ENCODE peak calls at places on chromosome 12, in nine cellular contexts. One of them, this sample, is unnamed.

GRCh38 chr12:20492251-20492728 is 124.0 kb downstream of the PDE3A start:
- DNase-seq in pons: no peak
- DNase-seq in cardiac fibroblast: peak
- DNase-seq in activated T-cell treated with anti-CD3 and anti-CD28 coated beads, Interleukin-2, amount 50 U/mL, for 72 hours: peak
- DNase-seq in T-helper 1 cell: no peak
- DNase-seq in AG10803: peak
- DNase-seq in A549: peak
- DNase-seq in midbrain: no peak
- DNase-seq in NAMALWA: peak
- DNase-seq in this sample: no peak

GRCh38 chr12:111304642-111305071 is 64.2 kb downstream of the PHETA1 start:
- DNase-seq in activated T-cell treated with anti-CD3 and anti-CD28 coated beads, Interleukin-2, amount 50 U/mL, for 72 hours: peak
- DNase-seq in NAMALWA: peak
- DNase-seq in A549: peak
- DNase-seq in T-helper 1 cell: no peak
- DNase-seq in pons: no peak
- DNase-seq in midbrain: no peak
- DNase-seq in cardiac fibroblast: no peak
- DNase-seq in AG10803: no peak
- DNase-seq in this sample: no peak

GRCh38 chr12:27843714-27844245 is 63.7 kb upstream of the MANSC4 start:
- DNase-seq in A549: no peak
- DNase-seq in NAMALWA: no peak
- DNase-seq in pons: no peak
- DNase-seq in midbrain: no peak
- DNase-seq in T-helper 1 cell: no peak
- DNase-seq in activated T-cell treated with anti-CD3 and anti-CD28 coated beads, Interleukin-2, amount 50 U/mL, for 72 hours: no peak
- DNase-seq in cardiac fibroblast: peak
- DNase-seq in AG10803: peak
- DNase-seq in this sample: no peak

GRCh38 chr12:93174048-93174447 is 203.7 kb upstream of the NUDT4 start:
- DNase-seq in NAMALWA: no peak
- DNase-seq in cardiac fibroblast: peak
- DNase-seq in A549: no peak
- DNase-seq in pons: no peak
- DNase-seq in activated T-cell treated with anti-CD3 and anti-CD28 coated beads, Interleukin-2, amount 50 U/mL, for 72 hours: no peak
- DNase-seq in AG10803: peak
- DNase-seq in midbrain: no peak
- DNase-seq in T-helper 1 cell: no peak
- DNase-seq in this sample: no peak

GRCh38 chr12:131113562-131113961 is 159.9 kb downstream of the ADGRD1 start:
- DNase-seq in cardiac fibroblast: no peak
- DNase-seq in A549: no peak
- DNase-seq in T-helper 1 cell: no peak
- DNase-seq in NAMALWA: no peak
- DNase-seq in pons: no peak
- DNase-seq in midbrain: no peak
- DNase-seq in activated T-cell treated with anti-CD3 and anti-CD28 coated beads, Interleukin-2, amount 50 U/mL, for 72 hours: no peak
- DNase-seq in AG10803: no peak
- DNase-seq in this sample: no peak

GRCh38 chr12:118611295-118611694 is 234.9 kb downstream of the SUDS3 start:
- DNase-seq in pons: peak
- DNase-seq in AG10803: no peak
- DNase-seq in NAMALWA: no peak
- DNase-seq in T-helper 1 cell: no peak
- DNase-seq in A549: no peak
- DNase-seq in midbrain: no peak
- DNase-seq in activated T-cell treated with anti-CD3 and anti-CD28 coated beads, Interleukin-2, amount 50 U/mL, for 72 hours: no peak
- DNase-seq in cardiac fibroblast: no peak
- DNase-seq in this sample: no peak

GRCh38 chr12:102484017-102484731 is 3.8 kb upstream of the IGF1 start:
- DNase-seq in activated T-cell treated with anti-CD3 and anti-CD28 coated beads, Interleukin-2, amount 50 U/mL, for 72 hours: peak
- DNase-seq in A549: peak
- DNase-seq in cardiac fibroblast: peak
- DNase-seq in T-helper 1 cell: no peak
- DNase-seq in midbrain: peak
- DNase-seq in NAMALWA: peak
- DNase-seq in AG10803: peak
- DNase-seq in pons: peak
- DNase-seq in this sample: no peak

GRCh38 chr12:57027805-57028153 is 11.4 kb upstream of the TAC3 start:
- DNase-seq in cardiac fibroblast: no peak
- DNase-seq in AG10803: no peak
- DNase-seq in pons: no peak
- DNase-seq in midbrain: no peak
- DNase-seq in A549: no peak
- DNase-seq in T-helper 1 cell: no peak
- DNase-seq in NAMALWA: no peak
- DNase-seq in activated T-cell treated with anti-CD3 and anti-CD28 coated beads, Interleukin-2, amount 50 U/mL, for 72 hours: no peak
- DNase-seq in this sample: no peak

GRCh38 chr12:20490213-20490612 is 121.9 kb downstream of the PDE3A start:
- DNase-seq in midbrain: no peak
- DNase-seq in NAMALWA: no peak
- DNase-seq in cardiac fibroblast: peak
- DNase-seq in activated T-cell treated with anti-CD3 and anti-CD28 coated beads, Interleukin-2, amount 50 U/mL, for 72 hours: no peak
- DNase-seq in AG10803: peak
- DNase-seq in A549: peak
- DNase-seq in T-helper 1 cell: no peak
- DNase-seq in pons: no peak
- DNase-seq in this sample: no peak

GRCh38 chr12:39626033-39626814 is 6.6 kb upstream of the ABCD2 start:
- DNase-seq in T-helper 1 cell: no peak
- DNase-seq in cardiac fibroblast: no peak
- DNase-seq in pons: no peak
- DNase-seq in midbrain: no peak
- DNase-seq in AG10803: no peak
- DNase-seq in activated T-cell treated with anti-CD3 and anti-CD28 coated beads, Interleukin-2, amount 50 U/mL, for 72 hours: peak
- DNase-seq in A549: no peak
- DNase-seq in NAMALWA: no peak
- DNase-seq in this sample: no peak

GRCh38 chr12:5246196-5246595 is 185.7 kb upstream of the NTF3 start:
- DNase-seq in T-helper 1 cell: no peak
- DNase-seq in midbrain: no peak
- DNase-seq in A549: no peak
- DNase-seq in AG10803: no peak
- DNase-seq in activated T-cell treated with anti-CD3 and anti-CD28 coated beads, Interleukin-2, amount 50 U/mL, for 72 hours: no peak
- DNase-seq in cardiac fibroblast: no peak
- DNase-seq in pons: no peak
- DNase-seq in NAMALWA: no peak
- DNase-seq in this sample: no peak

GRCh38 chr12:105860556-105861207 is 278.1 kb downstream of the NUAK1 start:
- DNase-seq in A549: peak
- DNase-seq in midbrain: no peak
- DNase-seq in pons: no peak
- DNase-seq in NAMALWA: no peak
- DNase-seq in AG10803: no peak
- DNase-seq in cardiac fibroblast: no peak
- DNase-seq in activated T-cell treated with anti-CD3 and anti-CD28 coated beads, Interleukin-2, amount 50 U/mL, for 72 hours: no peak
- DNase-seq in T-helper 1 cell: no peak
- DNase-seq in this sample: no peak

GRCh38 chr12:9868271-9868815 is 811 bp downstream of the CLEC2B start:
- DNase-seq in T-helper 1 cell: no peak
- DNase-seq in A549: no peak
- DNase-seq in midbrain: no peak
- DNase-seq in AG10803: no peak
- DNase-seq in cardiac fibroblast: no peak
- DNase-seq in pons: peak
- DNase-seq in activated T-cell treated with anti-CD3 and anti-CD28 coated beads, Interleukin-2, amount 50 U/mL, for 72 hours: no peak
- DNase-seq in NAMALWA: peak
- DNase-seq in this sample: no peak

GRCh38 chr12:59938190-59938962 is 342.5 kb downstream of the SLC16A7 start:
- DNase-seq in midbrain: no peak
- DNase-seq in cardiac fibroblast: no peak
- DNase-seq in AG10803: no peak
- DNase-seq in pons: no peak
- DNase-seq in A549: peak
- DNase-seq in activated T-cell treated with anti-CD3 and anti-CD28 coated beads, Interleukin-2, amount 50 U/mL, for 72 hours: no peak
- DNase-seq in NAMALWA: no peak
- DNase-seq in T-helper 1 cell: no peak
- DNase-seq in this sample: no peak

GRCh38 chr12:54160050-54160449 is 28.7 kb downstream of the SMUG1 start:
- DNase-seq in T-helper 1 cell: no peak
- DNase-seq in activated T-cell treated with anti-CD3 and anti-CD28 coated beads, Interleukin-2, amount 50 U/mL, for 72 hours: no peak
- DNase-seq in A549: no peak
- DNase-seq in AG10803: no peak
- DNase-seq in cardiac fibroblast: no peak
- DNase-seq in pons: no peak
- DNase-seq in midbrain: no peak
- DNase-seq in NAMALWA: no peak
- DNase-seq in this sample: no peak

GRCh38 chr12:18752280-18752920 is 14.5 kb downstream of the CAPZA3 start:
- DNase-seq in NAMALWA: no peak
- DNase-seq in A549: peak
- DNase-seq in AG10803: peak
- DNase-seq in cardiac fibroblast: peak
- DNase-seq in pons: no peak
- DNase-seq in midbrain: no peak
- DNase-seq in activated T-cell treated with anti-CD3 and anti-CD28 coated beads, Interleukin-2, amount 50 U/mL, for 72 hours: no peak
- DNase-seq in T-helper 1 cell: no peak
- DNase-seq in this sample: peak

GRCh38 chr12:57906821-57907220 is 34.5 kb upstream of the ATP23 start:
- DNase-seq in midbrain: no peak
- DNase-seq in NAMALWA: no peak
- DNase-seq in activated T-cell treated with anti-CD3 and anti-CD28 coated beads, Interleukin-2, amount 50 U/mL, for 72 hours: no peak
- DNase-seq in pons: no peak
- DNase-seq in T-helper 1 cell: no peak
- DNase-seq in A549: no peak
- DNase-seq in cardiac fibroblast: peak
- DNase-seq in AG10803: no peak
- DNase-seq in this sample: no peak

GRCh38 chr12:179885-180284 is 34.1 kb downstream of the SLC6A12 start:
- DNase-seq in A549: no peak
- DNase-seq in pons: no peak
- DNase-seq in midbrain: no peak
- DNase-seq in activated T-cell treated with anti-CD3 and anti-CD28 coated beads, Interleukin-2, amount 50 U/mL, for 72 hours: no peak
- DNase-seq in T-helper 1 cell: no peak
- DNase-seq in NAMALWA: no peak
- DNase-seq in AG10803: no peak
- DNase-seq in cardiac fibroblast: no peak
- DNase-seq in this sample: no peak

GRCh38 chr12:123808167-123808566 is 46.1 kb downstream of the DNAH10 start:
- DNase-seq in cardiac fibroblast: peak
- DNase-seq in midbrain: peak
- DNase-seq in NAMALWA: no peak
- DNase-seq in activated T-cell treated with anti-CD3 and anti-CD28 coated beads, Interleukin-2, amount 50 U/mL, for 72 hours: no peak
- DNase-seq in pons: peak
- DNase-seq in AG10803: peak
- DNase-seq in T-helper 1 cell: no peak
- DNase-seq in A549: peak
- DNase-seq in this sample: no peak

GRCh38 chr12:6276247-6276887 is 34.1 kb upstream of the PLEKHG6 start:
- DNase-seq in NAMALWA: no peak
- DNase-seq in cardiac fibroblast: no peak
- DNase-seq in midbrain: no peak
- DNase-seq in pons: no peak
- DNase-seq in A549: no peak
- DNase-seq in activated T-cell treated with anti-CD3 and anti-CD28 coated beads, Interleukin-2, amount 50 U/mL, for 72 hours: no peak
- DNase-seq in T-helper 1 cell: no peak
- DNase-seq in AG10803: no peak
- DNase-seq in this sample: no peak

GRCh38 chr12:82740129-82741000 is 53.7 kb downstream of the TMTC2 start:
- DNase-seq in A549: peak
- DNase-seq in AG10803: peak
- DNase-seq in pons: no peak
- DNase-seq in activated T-cell treated with anti-CD3 and anti-CD28 coated beads, Interleukin-2, amount 50 U/mL, for 72 hours: no peak
- DNase-seq in NAMALWA: no peak
- DNase-seq in T-helper 1 cell: no peak
- DNase-seq in midbrain: no peak
- DNase-seq in cardiac fibroblast: peak
- DNase-seq in this sample: peak

GRCh38 chr12:42589465-42590323 is at the start of gene PRICKLE1:
- DNase-seq in activated T-cell treated with anti-CD3 and anti-CD28 coated beads, Interleukin-2, amount 50 U/mL, for 72 hours: peak
- DNase-seq in NAMALWA: peak
- DNase-seq in pons: no peak
- DNase-seq in AG10803: peak
- DNase-seq in A549: peak
- DNase-seq in cardiac fibroblast: peak
- DNase-seq in midbrain: no peak
- DNase-seq in T-helper 1 cell: no peak
- DNase-seq in this sample: peak

GRCh38 chr12:1827806-1828805 is 7.7 kb downstream of the LRTM2 start:
- DNase-seq in pons: no peak
- DNase-seq in cardiac fibroblast: no peak
- DNase-seq in NAMALWA: no peak
- DNase-seq in midbrain: no peak
- DNase-seq in T-helper 1 cell: no peak
- DNase-seq in A549: no peak
- DNase-seq in AG10803: no peak
- DNase-seq in activated T-cell treated with anti-CD3 and anti-CD28 coated beads, Interleukin-2, amount 50 U/mL, for 72 hours: no peak
- DNase-seq in this sample: no peak

GRCh38 chr12:120466560-120467315 is 2.8 kb downstream of the SRSF9 start:
- DNase-seq in A549: peak
- DNase-seq in cardiac fibroblast: peak
- DNase-seq in pons: no peak
- DNase-seq in T-helper 1 cell: no peak
- DNase-seq in midbrain: peak
- DNase-seq in NAMALWA: peak
- DNase-seq in AG10803: peak
- DNase-seq in activated T-cell treated with anti-CD3 and anti-CD28 coated beads, Interleukin-2, amount 50 U/mL, for 72 hours: peak
- DNase-seq in this sample: no peak

This sample was measured in T1000.